ENCODE peak calls at places on chromosome 6, in eight cellular contexts. P is stimulated activated CD4-positive, alpha-beta T cell treated with anti-CD3 and anti-CD28 coated beads, Interleukin-15, amount 100 ng/mL, for 24 hours; I is hippocampal formation; T is activated CD8-positive, alpha-beta memory T cell treated with anti-CD3 and anti-CD28 coated beads, Interleukin-2, amount 50 U/mL, for 48 hours; K is skeletal muscle cell; M is ACHN; O is occipital lobe; R is mesothelial cell of epicardium. E is an unnamed sample.

GRCh38 chr6:683742-684440 is 9.0 kb downstream of the EXOC2 start:
- DNase-seq in M (no peak), P (peak), R (peak), I (no peak), O (no peak), K (peak), T (no peak), E (no peak)

GRCh38 chr6:135950709-135951108 is 99.2 kb downstream of the PDE7B start:
- DNase-seq in I (no peak), P (no peak), M (no peak), T (no peak), R (no peak), K (no peak), O (no peak), E (no peak)

GRCh38 chr6:147116043-147116442 is 88.2 kb upstream of the STXBP5 start:
- DNase-seq in O (no peak), K (no peak), P (no peak), M (no peak), I (no peak), T (no peak), R (no peak), E (no peak)

GRCh38 chr6:35385457-35386202 is 43.3 kb downstream of the PPARD start:
- DNase-seq in M (no peak), P (no peak), T (no peak), I (no peak), K (peak), O (no peak), R (no peak), E (no peak)

GRCh38 chr6:23559587-23560343 is 566.2 kb upstream of the NRSN1 start:
- DNase-seq in I (no peak), M (no peak), T (no peak), R (no peak), P (no peak), O (no peak), K (no peak), E (no peak)

GRCh38 chr6:37176268-37177082 is 6.5 kb downstream of the PIM1 start:
- DNase-seq in M (no peak), K (no peak), T (peak), I (no peak), R (no peak), O (no peak), P (no peak), E (no peak)

GRCh38 chr6:45718901-45719300 is 296.8 kb downstream of the CLIC5 start:
- DNase-seq in T (no peak), K (no peak), I (no peak), O (no peak), P (no peak), M (no peak), R (no peak), E (no peak)

GRCh38 chr6:10655508-10656055 is 38.8 kb downstream of the C6orf52 start:
- DNase-seq in O (no peak), P (peak), T (no peak), M (no peak), I (no peak), K (no peak), R (no peak), E (no peak)

GRCh38 chr6:106591111-106591825 is 38.0 kb downstream of the RTN4IP1 start:
- DNase-seq in I (no peak), K (peak), O (no peak), M (peak), T (no peak), P (no peak), R (no peak), E (no peak)

GRCh38 chr6:62324817-62325216 is 38.8 kb upstream of the KHDRBS2 start:
- DNase-seq in P (no peak), I (no peak), T (no peak), R (no peak), M (no peak), O (no peak), K (no peak), E (no peak)

GRCh38 chr6:109799664-109800063 is 108.6 kb downstream of the FIG4 start:
- DNase-seq in R (no peak), M (no peak), P (no peak), I (no peak), T (no peak), K (no peak), O (no peak), E (no peak)

GRCh38 chr6:138105880-138106664 is 1.1 kb downstream of the PERP start:
- DNase-seq in P (no peak), R (no peak), I (no peak), O (no peak), K (no peak), M (peak), T (no peak), E (no peak)

GRCh38 chr6:35757461-35758123 is 18.8 kb upstream of the CLPSL2 start:
- DNase-seq in P (peak), I (no peak), T (no peak), K (peak), M (peak), O (no peak), R (no peak), E (no peak)

GRCh38 chr6:147127587-147127986 is 76.6 kb upstream of the STXBP5 start:
- DNase-seq in O (no peak), R (no peak), K (no peak), T (no peak), M (no peak), P (no peak), I (no peak), E (no peak)

GRCh38 chr6:118284736-118285360 is 263.2 kb upstream of the PLN start:
- DNase-seq in M (peak), T (no peak), P (no peak), R (no peak), K (no peak), I (no peak), O (no peak), E (no peak)

GRCh38 chr6:19759117-19759880 is 77.9 kb upstream of the ID4 start:
- DNase-seq in M (no peak), R (no peak), O (no peak), T (no peak), I (no peak), K (peak), P (no peak), E (no peak)

GRCh38 chr6:89009624-89010059 is 46.2 kb upstream of the RNGTT start:
- DNase-seq in O (no peak), K (no peak), M (no peak), I (no peak), T (no peak), P (no peak), R (no peak), E (no peak)

GRCh38 chr6:31901953-31902643 is at the start of gene ZBTB12:
- DNase-seq in O (peak), I (peak), M (peak), K (peak), R (peak), T (peak), P (peak), E (peak)

GRCh38 chr6:34300332-34300751 is 51.5 kb upstream of the SMIM29 start:
- DNase-seq in I (no peak), T (no peak), K (no peak), R (no peak), O (no peak), P (no peak), M (no peak), E (no peak)

GRCh38 chr6:143884161-143884560 is 19.9 kb downstream of the ZC2HC1B start:
- DNase-seq in T (no peak), P (no peak), O (no peak), R (no peak), I (no peak), M (no peak), K (peak), E (no peak)

GRCh38 chr6:157037165-157037564 is 260.0 kb downstream of the ARID1B start:
- DNase-seq in P (no peak), O (no peak), I (no peak), K (no peak), R (no peak), M (no peak), T (no peak), E (no peak)

GRCh38 chr6:1310628-1311399 is 1.1 kb upstream of the FOXQ1 start:
- DNase-seq in P (no peak), R (no peak), O (no peak), I (no peak), M (no peak), T (no peak), K (no peak), E (no peak)

GRCh38 chr6:28553384-28553985 is 27.8 kb downstream of the GPX5 start:
- DNase-seq in I (no peak), M (no peak), T (no peak), O (no peak), R (no peak), K (no peak), P (no peak), E (no peak)

GRCh38 chr6:107616776-107617175 is 126.9 kb downstream of the SOBP start:
- DNase-seq in P (no peak), O (no peak), M (no peak), K (no peak), R (no peak), T (no peak), I (no peak), E (no peak)

GRCh38 chr6:149921361-149921760 is 1.6 kb downstream of the RAET1G start:
- DNase-seq in T (peak), I (no peak), M (no peak), O (no peak), R (no peak), K (no peak), P (no peak), E (no peak)

GRCh38 chr6:156205678-156206077 is 571.5 kb upstream of the ARID1B start:
- DNase-seq in M (no peak), P (no peak), T (no peak), O (no peak), I (no peak), K (no peak), R (no peak), E (no peak)

GRCh38 chr6:149473080-149474052 is 11.4 kb downstream of the ZC3H12D start:
- DNase-seq in M (no peak), T (no peak), I (no peak), P (no peak), K (no peak), O (no peak), R (no peak), E (no peak)

GRCh38 chr6:16494781-16495180 is 256.4 kb downstream of the GMPR start:
- DNase-seq in T (no peak), P (no peak), I (no peak), M (no peak), K (no peak), R (no peak), O (no peak), E (no peak)

GRCh38 chr6:22631101-22631500 is 61.7 kb downstream of the HDGFL1 start:
- DNase-seq in I (no peak), T (no peak), R (no peak), M (no peak), P (no peak), K (peak), O (no peak), E (no peak)

GRCh38 chr6:136782021-136782770 is 10.1 kb downstream of the MAP3K5 start:
- DNase-seq in R (no peak), T (no peak), M (peak), I (no peak), P (no peak), O (no peak), K (no peak), E (no peak)

E was measured in amygdala.